ENCODE peak calls at places on chromosomes 13 and 19, in ten cellular contexts. L is fibroblast of lung, T is GM23338, W is A549, Z is DND-41, V is PC-9, N is endothelial cell of umbilical vein, I is PC-3, R is mammary epithelial cell, G is IMR-90. A is an unnamed sample.

GRCh38 chr13:96822900-96823299 is 171.4 kb downstream of the OXGR1 start:
- DNase-seq in L (peak; percentile 7), T (peak; percentile 70), W (peak; percentile 4), Z (no peak), V (no peak), N (peak; percentile 9), I (peak; percentile 39), R (peak; percentile 21), G (no peak), A (no peak)

GRCh38 chr19:17333611-17334413 is 843 bp downstream of the ANO8 start:
- DNase-seq in L (peak; percentile 82), T (peak; percentile 74), W (peak; percentile 38), Z (peak; percentile 85), V (peak; percentile 52), N (no peak), I (peak; percentile 88), R (peak; percentile 80), G (peak; percentile 80), A (peak; percentile 75)

GRCh38 chr19:33464733-33465115 is 56.9 kb downstream of the PEPD start:
- DNase-seq in L (no peak), T (no peak), W (no peak), Z (no peak), V (no peak), N (no peak), I (no peak), R (no peak), G (no peak), A (no peak)

GRCh38 chr13:38415233-38415632 is 65.6 kb downstream of the UFM1 start:
- DNase-seq in L (no peak), T (no peak), W (no peak), Z (no peak), V (no peak), N (no peak), I (no peak), R (peak; percentile 4), G (no peak), A (no peak)

GRCh38 chr13:110575322-110576069 is 14.0 kb upstream of the RAB20 start:
- DNase-seq in L (peak; percentile 59), T (no peak), W (no peak), Z (no peak), V (peak; percentile 29), N (no peak), I (no peak), R (no peak), G (peak; percentile 48), A (no peak)

GRCh38 chr13:27465611-27466010 is 15.2 kb upstream of the MTIF3 start:
- DNase-seq in L (no peak), T (no peak), W (no peak), Z (no peak), V (no peak), N (peak; percentile 24), I (no peak), R (no peak), G (no peak), A (no peak)

GRCh38 chr19:10760268-10760944 is 42.5 kb downstream of the DNM2 start:
- DNase-seq in L (no peak), T (no peak), W (no peak), Z (no peak), V (peak; percentile 59), N (no peak), I (peak; percentile 91), R (no peak), G (no peak), A (peak; percentile 47)

GRCh38 chr13:46383383-46383782 is 3.7 kb downstream of the RUBCNL start:
- DNase-seq in L (no peak), T (no peak), W (no peak), Z (peak; percentile 72), V (no peak), N (no peak), I (no peak), R (no peak), G (no peak), A (no peak)

GRCh38 chr19:33443638-33444195 is 70.2 kb downstream of the CEBPG start:
- DNase-seq in L (no peak), T (no peak), W (no peak), Z (no peak), V (no peak), N (no peak), I (no peak), R (no peak), G (no peak), A (no peak)

GRCh38 chr13:48873598-48873997 is 102.1 kb upstream of the FNDC3A start:
- DNase-seq in L (peak; percentile 28), T (peak; percentile 76), W (no peak), Z (no peak), V (no peak), N (no peak), I (peak; percentile 63), R (peak; percentile 62), G (peak; percentile 59), A (peak; percentile 14)

GRCh38 chr13:24679686-24680085 is 522 bp upstream of the ATP12A start:
- DNase-seq in L (no peak), T (no peak), W (no peak), Z (no peak), V (no peak), N (no peak), I (no peak), R (no peak), G (no peak), A (no peak)

GRCh38 chr19:13002970-13003540 is 7.8 kb downstream of the NFIX start:
- DNase-seq in L (no peak), T (no peak), W (no peak), Z (no peak), V (no peak), N (no peak), I (no peak), R (no peak), G (no peak), A (no peak)
- H3K4me1 ChIP-seq in L (peaks cover 35% of the 10 kb centered on the region), T (no peaks in the 10 kb centered on the region), W (no peaks in the 10 kb centered on the region), Z (no peaks in the 10 kb centered on the region), V (no peaks in the 10 kb centered on the region), N (no peaks in the 10 kb centered on the region), I (no peaks in the 10 kb centered on the region), R (peaks cover 19% of the 10 kb centered on the region), G (peaks cover 13% of the 10 kb centered on the region), A (peaks cover 14% of the 10 kb centered on the region)

GRCh38 chr19:13865243-13865577 is 11.7 kb upstream of the NANOS3 start:
- DNase-seq in L (no peak), T (no peak), W (no peak), Z (peak; percentile 56), V (no peak), N (no peak), I (no peak), R (no peak), G (no peak), A (no peak)

GRCh38 chr19:13864513-13865242 is 12.3 kb upstream of the NANOS3 start:
- DNase-seq in L (no peak), T (no peak), W (no peak), Z (peak; percentile 23), V (no peak), N (no peak), I (no peak), R (no peak), G (no peak), A (no peak)

GRCh38 chr19:13865578-13866462 is 11.1 kb upstream of the NANOS3 start:
- DNase-seq in L (no peak), T (no peak), W (no peak), Z (peak; percentile 50), V (no peak), N (no peak), I (no peak), R (no peak), G (no peak), A (no peak)

GRCh38 chr19:13868663-13869062 is 8.3 kb upstream of the NANOS3 start:
- DNase-seq in L (no peak), T (no peak), W (no peak), Z (no peak), V (no peak), N (no peak), I (no peak), R (no peak), G (no peak), A (no peak)

GRCh38 chr19:13866463-13867046 is 10.4 kb upstream of the NANOS3 start:
- DNase-seq in L (no peak), T (no peak), W (no peak), Z (no peak), V (no peak), N (no peak), I (no peak), R (no peak), G (no peak), A (no peak)
- H3K4me2 ChIP-seq in L (peak overlapping the region; percentile 69), T (peak overlapping the region; percentile 82), W (peak overlapping the region; percentile 97), Z (peak overlapping the region; percentile 80), V (peak overlapping the region; percentile 97), N (peak overlapping the region; percentile 56), I (peak overlapping the region; percentile 100), R (no peak overlapping the region), G (peak overlapping the region; percentile 49), A (peak overlapping the region; percentile 95)

GRCh38 chr19:56117376-56117884 is 3.7 kb downstream of the ZNF787 start:
- DNase-seq in L (no peak), T (no peak), W (no peak), Z (no peak), V (no peak), N (no peak), I (no peak), R (no peak), G (no peak), A (no peak)

GRCh38 chr19:56114051-56114694 is 6.9 kb downstream of the ZNF787 start:
- DNase-seq in L (no peak), T (no peak), W (no peak), Z (no peak), V (no peak), N (no peak), I (no peak), R (no peak), G (no peak), A (no peak)

GRCh38 chr19:56116606-56117005 is 4.5 kb downstream of the ZNF787 start:
- DNase-seq in L (no peak), T (no peak), W (no peak), Z (no peak), V (no peak), N (no peak), I (no peak), R (no peak), G (no peak), A (no peak)

GRCh38 chr19:56114711-56115110 is 6.4 kb downstream of the ZNF787 start:
- DNase-seq in L (no peak), T (no peak), W (no peak), Z (no peak), V (no peak), N (no peak), I (no peak), R (no peak), G (no peak), A (no peak)

DNA sequence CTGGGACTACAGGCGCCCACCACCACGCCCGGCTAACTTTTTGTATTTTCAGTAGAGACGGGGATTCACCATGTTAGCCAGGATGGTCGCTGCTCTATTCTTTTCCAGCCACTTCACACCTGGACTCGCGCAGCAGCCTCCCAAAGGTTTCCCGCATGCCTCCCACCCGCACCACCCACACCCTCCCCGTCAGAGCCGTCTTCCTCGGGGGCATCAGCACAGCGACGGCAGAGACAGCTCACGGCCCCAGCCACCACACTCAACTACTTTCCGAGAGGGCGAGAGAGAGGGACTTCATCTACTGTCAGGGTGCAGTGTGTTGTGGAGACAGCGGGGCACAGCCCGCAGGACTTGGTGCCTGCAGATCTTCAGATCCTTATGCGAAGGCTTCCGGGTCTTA is 5.6 kb downstream of the ZNF787 start:
- DNase-seq in L (no peak), T (no peak), W (no peak), Z (no peak), V (no peak), N (no peak), I (no peak), R (no peak), G (no peak), A (no peak)
- H3K4me1 ChIP-seq in L (peaks cover 26% of the 10 kb centered on the region), T (peaks cover 43% of the 10 kb centered on the region), W (peaks cover 32% of the 10 kb centered on the region), Z (peaks cover 20% of the 10 kb centered on the region), V (peaks cover 27% of the 10 kb centered on the region), N (peaks cover 37% of the 10 kb centered on the region), I (peaks cover 13% of the 10 kb centered on the region), R (peaks cover 18% of the 10 kb centered on the region), G (peaks cover 29% of the 10 kb centered on the region), A (peaks cover 18% of the 10 kb centered on the region)

GRCh38 chr13:112931028-112931934 is 37.7 kb upstream of the MCF2L start:
- DNase-seq in L (peak; percentile 66), T (peak; percentile 74), W (peak; percentile 50), Z (no peak), V (peak; percentile 57), N (peak; percentile 10), I (peak; percentile 80), R (peak; percentile 59), G (peak; percentile 76), A (peak; percentile 34)
- H3K4me2 ChIP-seq in L (no peak overlapping the region), T (no peak overlapping the region), W (no peak overlapping the region), Z (no peak overlapping the region), V (no peak overlapping the region), N (no peak overlapping the region), I (peak overlapping the region; percentile 88), R (peak overlapping the region; percentile 58), G (peak overlapping the region; percentile 33), A (no peak overlapping the region)